ENCODE peak calls at places on chromosomes 16 and 17, in six cellular contexts. One of them, this sample, is unnamed.
A peak's percentile ranks its signal among the peaks of the same experiment; 100 is the strongest.

GRCh38 chr17:77405867-77406513 is 265.2 kb downstream of the SEC14L1 start:
- DNase-seq in stomach: no peak
- DNase-seq in CD8-positive, alpha-beta memory T cell: no peak
- DNase-seq in PC-9: no peak
- DNase-seq in CD8-positive, alpha-beta T cell: peak; percentile 32
- DNase-seq in IMR-90: no peak
- DNase-seq in this sample: no peak

GRCh38 chr17:45979137-45979536 is 19.9 kb upstream of the STH start:
- DNase-seq in stomach: no peak
- DNase-seq in CD8-positive, alpha-beta memory T cell: no peak
- DNase-seq in PC-9: no peak
- DNase-seq in CD8-positive, alpha-beta T cell: no peak
- DNase-seq in IMR-90: no peak
- DNase-seq in this sample: no peak

GRCh38 chr16:19804538-19805323 is 79.9 kb downstream of the GPRC5B start:
- DNase-seq in stomach: peak; percentile 77
- DNase-seq in CD8-positive, alpha-beta memory T cell: no peak
- DNase-seq in PC-9: peak; percentile 80
- DNase-seq in CD8-positive, alpha-beta T cell: peak; percentile 22
- DNase-seq in IMR-90: no peak
- DNase-seq in this sample: peak; percentile 71

GRCh38 chr17:82081966-82082365 is 16.1 kb downstream of the FASN start:
- DNase-seq in stomach: no peak
- DNase-seq in CD8-positive, alpha-beta memory T cell: no peak
- DNase-seq in PC-9: no peak
- DNase-seq in CD8-positive, alpha-beta T cell: no peak
- DNase-seq in IMR-90: no peak
- DNase-seq in this sample: no peak

GRCh38 chr17:78338860-78339259 is 21.0 kb downstream of the SOCS3 start:
- DNase-seq in stomach: peak; percentile 68
- DNase-seq in CD8-positive, alpha-beta memory T cell: no peak
- DNase-seq in PC-9: peak; percentile 91
- DNase-seq in CD8-positive, alpha-beta T cell: no peak
- DNase-seq in IMR-90: no peak
- DNase-seq in this sample: no peak

GRCh38 chr17:42682400-42683384 is at the start of gene CNTNAP1:
- DNase-seq in stomach: peak; percentile 51
- DNase-seq in CD8-positive, alpha-beta memory T cell: no peak
- DNase-seq in PC-9: no peak
- DNase-seq in CD8-positive, alpha-beta T cell: peak; percentile 27
- DNase-seq in IMR-90: peak; percentile 84
- DNase-seq in this sample: peak; percentile 53

GRCh38 chr16:9756434-9756833 is 425.8 kb downstream of the GRIN2A start:
- DNase-seq in stomach: no peak
- DNase-seq in CD8-positive, alpha-beta memory T cell: no peak
- DNase-seq in PC-9: no peak
- DNase-seq in CD8-positive, alpha-beta T cell: no peak
- DNase-seq in IMR-90: no peak
- DNase-seq in this sample: no peak

GRCh38 chr17:80872011-80872929 is 119.4 kb upstream of the CHMP6 start:
- DNase-seq in stomach: no peak
- DNase-seq in CD8-positive, alpha-beta memory T cell: peak; percentile 42
- DNase-seq in PC-9: no peak
- DNase-seq in CD8-positive, alpha-beta T cell: no peak
- DNase-seq in IMR-90: no peak
- DNase-seq in this sample: peak; percentile 66

GRCh38 chr17:68035131-68035522 is 408 bp upstream of the KPNA2 start:
- DNase-seq in stomach: peak; percentile 94
- DNase-seq in CD8-positive, alpha-beta memory T cell: no peak
- DNase-seq in PC-9: no peak
- DNase-seq in CD8-positive, alpha-beta T cell: peak; percentile 89
- DNase-seq in IMR-90: no peak
- DNase-seq in this sample: peak; percentile 96

GRCh38 chr17:76053230-76054111 is 18.8 kb downstream of the SRP68 start:
- DNase-seq in stomach: no peak
- DNase-seq in CD8-positive, alpha-beta memory T cell: no peak
- DNase-seq in PC-9: peak; percentile 79
- DNase-seq in CD8-positive, alpha-beta T cell: no peak
- DNase-seq in IMR-90: peak; percentile 86
- DNase-seq in this sample: no peak

GRCh38 chr16:27571433-27572306 is 21.7 kb downstream of the KATNIP start:
- DNase-seq in stomach: no peak
- DNase-seq in CD8-positive, alpha-beta memory T cell: no peak
- DNase-seq in PC-9: no peak
- DNase-seq in CD8-positive, alpha-beta T cell: no peak
- DNase-seq in IMR-90: no peak
- DNase-seq in this sample: no peak

GRCh38 chr16:82108101-82108500 is 61.9 kb downstream of the MPHOSPH6 start:
- DNase-seq in stomach: no peak
- DNase-seq in CD8-positive, alpha-beta memory T cell: no peak
- DNase-seq in PC-9: no peak
- DNase-seq in CD8-positive, alpha-beta T cell: no peak
- DNase-seq in IMR-90: no peak
- DNase-seq in this sample: no peak

GRCh38 chr16:66240996-66241395 is 125.5 kb upstream of the CDH5 start:
- DNase-seq in stomach: no peak
- DNase-seq in CD8-positive, alpha-beta memory T cell: no peak
- DNase-seq in PC-9: no peak
- DNase-seq in CD8-positive, alpha-beta T cell: no peak
- DNase-seq in IMR-90: no peak
- DNase-seq in this sample: no peak

GRCh38 chr16:58430718-58431117 is 38.4 kb downstream of the GINS3 start:
- DNase-seq in stomach: no peak
- DNase-seq in CD8-positive, alpha-beta memory T cell: no peak
- DNase-seq in PC-9: no peak
- DNase-seq in CD8-positive, alpha-beta T cell: no peak
- DNase-seq in IMR-90: no peak
- DNase-seq in this sample: no peak

GRCh38 chr17:66423436-66423922 is 121.1 kb downstream of the PRKCA start:
- DNase-seq in stomach: no peak
- DNase-seq in CD8-positive, alpha-beta memory T cell: no peak
- DNase-seq in PC-9: no peak
- DNase-seq in CD8-positive, alpha-beta T cell: no peak
- DNase-seq in IMR-90: no peak
- DNase-seq in this sample: no peak

GRCh38 chr16:10623059-10623458 is 42.7 kb upstream of the EMP2 start:
- DNase-seq in stomach: no peak
- DNase-seq in CD8-positive, alpha-beta memory T cell: no peak
- DNase-seq in PC-9: no peak
- DNase-seq in CD8-positive, alpha-beta T cell: no peak
- DNase-seq in IMR-90: no peak
- DNase-seq in this sample: no peak

GRCh38 chr16:66717112-66717675 is 20.7 kb upstream of the CMTM4 start:
- DNase-seq in stomach: no peak
- DNase-seq in CD8-positive, alpha-beta memory T cell: no peak
- DNase-seq in PC-9: no peak
- DNase-seq in CD8-positive, alpha-beta T cell: no peak
- DNase-seq in IMR-90: peak; percentile 88
- DNase-seq in this sample: peak; percentile 27

GRCh38 chr16:66972983-66973382 is 11.9 kb downstream of the CES3 start:
- DNase-seq in stomach: no peak
- DNase-seq in CD8-positive, alpha-beta memory T cell: no peak
- DNase-seq in PC-9: no peak
- DNase-seq in CD8-positive, alpha-beta T cell: no peak
- DNase-seq in IMR-90: no peak
- DNase-seq in this sample: no peak

GRCh38 chr17:82154881-82155331 is 56.9 kb upstream of the FASN start:
- DNase-seq in stomach: no peak
- DNase-seq in CD8-positive, alpha-beta memory T cell: no peak
- DNase-seq in PC-9: no peak
- DNase-seq in CD8-positive, alpha-beta T cell: no peak
- DNase-seq in IMR-90: no peak
- DNase-seq in this sample: no peak

GRCh38 chr16:31453255-31454204 is 5.8 kb upstream of the ARMC5 start:
- DNase-seq in stomach: no peak
- DNase-seq in CD8-positive, alpha-beta memory T cell: no peak
- DNase-seq in PC-9: peak; percentile 56
- DNase-seq in CD8-positive, alpha-beta T cell: no peak
- DNase-seq in IMR-90: peak; percentile 36
- DNase-seq in this sample: no peak

DNA sequence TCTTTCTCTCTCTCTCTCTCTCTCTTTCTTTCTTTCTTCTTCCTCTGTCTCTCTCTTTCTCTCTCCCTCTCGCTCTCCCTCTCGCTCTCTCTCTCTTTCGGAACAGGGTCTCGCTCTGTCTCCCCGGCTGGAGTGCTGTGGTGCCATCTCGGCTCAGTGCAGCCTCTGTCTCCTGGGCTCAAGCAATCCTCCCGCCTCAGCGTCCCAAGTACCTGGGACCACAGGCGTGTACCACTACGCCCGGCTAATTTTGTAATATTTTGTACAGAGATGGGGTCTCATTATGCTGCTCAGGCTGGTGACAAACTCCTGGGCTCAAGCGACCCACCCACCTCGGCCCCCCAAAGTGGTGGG is 12.7 kb upstream of the KLHDC4 start:
- DNase-seq in stomach: no peak
- DNase-seq in CD8-positive, alpha-beta memory T cell: no peak
- DNase-seq in PC-9: no peak
- DNase-seq in CD8-positive, alpha-beta T cell: no peak
- DNase-seq in IMR-90: no peak
- DNase-seq in this sample: no peak
- H3K27ac ChIP-seq in stomach: peak overlapping the region; percentile 77
- H3K27ac ChIP-seq in CD8-positive, alpha-beta memory T cell: peak overlapping the region; percentile 69
- H3K27ac ChIP-seq in PC-9: peak overlapping the region; percentile 89
- H3K27ac ChIP-seq in CD8-positive, alpha-beta T cell: no peak overlapping the region
- H3K27ac ChIP-seq in IMR-90: peak overlapping the region; percentile 88
- H3K27ac ChIP-seq in this sample: no peak overlapping the region

GRCh38 chr16:53087101-53087500 is 32.3 kb downstream of the CHD9 start:
- DNase-seq in stomach: no peak
- DNase-seq in CD8-positive, alpha-beta memory T cell: no peak
- DNase-seq in PC-9: no peak
- DNase-seq in CD8-positive, alpha-beta T cell: no peak
- DNase-seq in IMR-90: peak; percentile 72
- DNase-seq in this sample: no peak

GRCh38 chr16:53084141-53084541 is 29.4 kb downstream of the CHD9 start:
- DNase-seq in stomach: no peak
- DNase-seq in CD8-positive, alpha-beta memory T cell: no peak
- DNase-seq in PC-9: no peak
- DNase-seq in CD8-positive, alpha-beta T cell: no peak
- DNase-seq in IMR-90: no peak
- DNase-seq in this sample: no peak

GRCh38 chr16:53085539-53086450 is 31.0 kb downstream of the CHD9 start:
- DNase-seq in stomach: no peak
- DNase-seq in CD8-positive, alpha-beta memory T cell: no peak
- DNase-seq in PC-9: no peak
- DNase-seq in CD8-positive, alpha-beta T cell: no peak
- DNase-seq in IMR-90: no peak
- DNase-seq in this sample: no peak

GRCh38 chr16:53083123-53083522 is 28.3 kb downstream of the CHD9 start:
- DNase-seq in stomach: no peak
- DNase-seq in CD8-positive, alpha-beta memory T cell: no peak
- DNase-seq in PC-9: no peak
- DNase-seq in CD8-positive, alpha-beta T cell: no peak
- DNase-seq in IMR-90: peak; percentile 43
- DNase-seq in this sample: no peak

DNA sequence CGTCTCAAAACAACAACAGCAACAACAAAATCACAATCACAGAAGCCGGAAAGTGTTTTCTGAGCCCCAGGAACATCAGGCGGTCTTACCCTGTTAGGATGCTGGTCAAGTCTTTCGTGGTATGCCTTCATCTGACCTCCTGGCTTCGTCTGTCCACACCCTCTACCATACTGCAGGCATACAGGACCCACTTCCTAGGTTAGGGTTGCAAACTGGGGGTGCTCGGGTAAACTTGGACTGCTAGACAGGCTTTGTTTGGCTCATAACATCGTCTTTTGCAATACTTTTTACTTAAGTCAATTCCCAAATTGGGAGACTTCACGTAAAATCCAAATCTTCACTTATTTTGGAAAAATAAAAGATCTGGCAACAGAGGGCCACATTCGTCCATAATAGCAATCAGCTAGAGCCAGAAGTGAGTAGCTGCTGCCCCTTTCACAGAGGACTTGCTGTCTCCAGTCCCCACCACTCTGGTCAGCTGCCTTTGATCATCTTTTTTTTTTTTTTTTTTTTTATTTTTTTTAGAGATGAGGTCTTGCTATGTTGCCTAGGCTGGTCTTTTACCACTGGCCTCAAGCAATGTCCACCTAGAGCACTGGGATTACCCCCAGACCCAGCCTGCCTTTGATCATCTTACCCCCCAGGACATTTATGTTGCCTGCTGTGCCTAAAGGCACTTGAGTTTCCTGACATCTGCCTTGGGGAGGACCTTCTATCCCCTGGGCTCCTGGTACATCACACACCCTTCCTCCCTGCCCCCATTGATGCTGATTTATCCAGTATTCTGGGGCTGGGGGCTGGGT is 30.1 kb downstream of the CHD9 start:
- DNase-seq in stomach: no peak
- DNase-seq in CD8-positive, alpha-beta memory T cell: no peak
- DNase-seq in PC-9: no peak
- DNase-seq in CD8-positive, alpha-beta T cell: no peak
- DNase-seq in IMR-90: no peak
- DNase-seq in this sample: no peak
- H3K4me3 ChIP-seq in stomach: no peak overlapping the region
- H3K4me3 ChIP-seq in CD8-positive, alpha-beta memory T cell: no peak overlapping the region
- H3K4me3 ChIP-seq in PC-9: no peak overlapping the region
- H3K4me3 ChIP-seq in CD8-positive, alpha-beta T cell: no peak overlapping the region
- H3K4me3 ChIP-seq in IMR-90: no peak overlapping the region
- H3K4me3 ChIP-seq in this sample: no peak overlapping the region

DNA sequence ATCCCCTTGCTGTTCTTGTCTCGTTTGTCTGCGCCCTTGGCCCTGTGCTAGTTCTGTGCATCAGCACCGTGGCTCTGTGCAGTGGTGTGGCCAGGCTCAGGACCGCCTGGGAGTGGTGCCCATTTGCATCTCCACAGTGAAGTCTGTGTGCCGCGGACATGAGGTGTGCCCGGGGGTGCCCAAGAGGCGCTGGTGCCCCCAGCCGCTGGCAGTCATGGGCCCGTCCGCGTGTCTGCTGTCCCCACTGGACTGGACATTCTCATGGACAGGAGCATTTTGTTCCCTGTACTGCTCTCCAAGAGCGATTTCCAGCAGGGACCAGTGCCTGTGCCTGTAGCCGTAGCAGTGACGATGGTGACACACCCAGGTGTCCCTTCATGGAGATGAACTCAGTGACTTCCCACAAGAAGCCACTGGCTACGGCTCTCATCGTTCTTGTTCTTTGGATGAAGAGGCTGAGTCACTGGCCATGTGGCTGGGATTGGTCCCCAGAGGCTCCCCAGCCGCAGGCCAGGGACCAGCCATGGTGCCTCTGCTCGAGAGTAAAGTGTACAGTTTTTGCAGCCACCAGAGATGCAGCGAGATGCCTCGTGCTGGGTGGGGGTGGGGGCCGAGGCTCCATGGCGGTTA is 13.0 kb upstream of the MC1R start:
- DNase-seq in stomach: no peak
- DNase-seq in CD8-positive, alpha-beta memory T cell: no peak
- DNase-seq in PC-9: no peak
- DNase-seq in CD8-positive, alpha-beta T cell: no peak
- DNase-seq in IMR-90: no peak
- DNase-seq in this sample: no peak
- H3K36me3 ChIP-seq in stomach: peaks cover 55% of the 10 kb centered on the region
- H3K36me3 ChIP-seq in CD8-positive, alpha-beta memory T cell: peaks cover 15% of the 10 kb centered on the region
- H3K36me3 ChIP-seq in PC-9: peaks cover 5% of the 10 kb centered on the region
- H3K36me3 ChIP-seq in CD8-positive, alpha-beta T cell: peaks cover 26% of the 10 kb centered on the region
- H3K36me3 ChIP-seq in IMR-90: peaks cover 68% of the 10 kb centered on the region
- H3K36me3 ChIP-seq in this sample: peaks cover 62% of the 10 kb centered on the region

DNA sequence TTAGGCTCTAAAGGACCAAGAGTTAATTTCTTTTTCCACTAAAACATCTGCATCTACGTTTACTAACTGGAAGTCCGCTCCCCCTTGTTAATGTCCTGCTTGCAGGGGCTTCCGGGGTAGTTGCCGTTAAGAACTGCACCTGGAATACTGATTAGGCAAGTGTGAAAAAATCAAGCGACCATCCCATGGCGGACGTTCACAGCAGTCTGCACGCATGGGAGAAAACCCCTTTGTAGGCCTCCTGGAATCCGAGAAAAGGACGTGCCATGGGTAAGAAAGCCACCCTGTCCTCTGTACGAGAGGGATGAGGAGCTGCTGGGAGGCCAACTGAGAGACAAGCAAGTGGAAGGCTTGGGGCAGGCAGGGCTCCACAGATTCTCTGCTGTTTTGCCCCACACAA is 14.9 kb downstream of the SNN start:
- DNase-seq in stomach: no peak
- DNase-seq in CD8-positive, alpha-beta memory T cell: no peak
- DNase-seq in PC-9: no peak
- DNase-seq in CD8-positive, alpha-beta T cell: no peak
- DNase-seq in IMR-90: no peak
- DNase-seq in this sample: no peak
- H3K27ac ChIP-seq in stomach: peak overlapping the region; percentile 57
- H3K27ac ChIP-seq in CD8-positive, alpha-beta memory T cell: no peak overlapping the region
- H3K27ac ChIP-seq in PC-9: no peak overlapping the region
- H3K27ac ChIP-seq in CD8-positive, alpha-beta T cell: no peak overlapping the region
- H3K27ac ChIP-seq in IMR-90: peak overlapping the region; percentile 1
- H3K27ac ChIP-seq in this sample: peak overlapping the region; percentile 28

This sample was measured in left ventricle myocardium inferior.